ENCODE peak calls at places on chromosomes 1 and 21, in five cellular contexts. L is AG09309, C is body of pancreas, S is Peyer's patch, W is fibroblast of mammary gland. F is an unnamed sample.

GRCh38 chr1:205186191-205186590 is 25.3 kb downstream of the DSTYK start:
- DNase-seq in S (no peak), C (no peak), W (no peak), L (no peak), F (no peak)

GRCh38 chr1:1677718-1678580 is 14.6 kb downstream of the SLC35E2B start:
- DNase-seq in L (no peak), W (no peak), C (no peak), S (peak), F (peak)

GRCh38 chr1:76587213-76587612 is 280.1 kb upstream of the ST6GALNAC5 start:
- DNase-seq in W (no peak), S (no peak), C (peak), L (no peak), F (no peak)

GRCh38 chr21:28899744-28900143 is 92.9 kb downstream of the LTN1 start:
- DNase-seq in W (peak), C (no peak), L (peak), S (no peak), F (no peak)

GRCh38 chr1:200488375-200489165 is 78.7 kb upstream of the ZNF281 start:
- DNase-seq in C (peak), S (peak), W (peak), L (peak), F (peak)

GRCh38 chr1:230153655-230154296 is 86.7 kb downstream of the GALNT2 start:
- DNase-seq in S (no peak), L (peak), C (peak), W (peak), F (no peak)

GRCh38 chr21:42175110-42175710 is 43.7 kb upstream of the ABCG1 start:
- DNase-seq in S (no peak), C (no peak), L (no peak), W (peak), F (no peak)

GRCh38 chr1:66495490-66495889 is 38.5 kb upstream of the SGIP1 start:
- DNase-seq in C (no peak), W (peak), S (no peak), L (peak), F (no peak)

GRCh38 chr1:23909412-23909811 is 3.8 kb downstream of the CNR2 start:
- DNase-seq in C (no peak), W (no peak), S (peak), L (no peak), F (no peak)

GRCh38 chr1:15345711-15346355 is 63.9 kb upstream of the EFHD2 start:
- DNase-seq in C (peak), L (no peak), W (no peak), S (peak), F (peak)

GRCh38 chr1:71049951-71050598 is 2.5 kb upstream of the PTGER3 start:
- DNase-seq in S (no peak), C (peak), W (peak), L (no peak), F (peak)

GRCh38 chr1:148318123-148318899 is 164.8 kb downstream of the PPIAL4G start:
- DNase-seq in L (no peak), C (peak), W (no peak), S (peak), F (peak)

GRCh38 chr1:209657140-209657879 is 5.1 kb upstream of the LAMB3 start:
- DNase-seq in C (no peak), W (no peak), S (no peak), L (no peak), F (no peak)

GRCh38 chr1:173504268-173504667 is 27.1 kb downstream of the PRDX6 start:
- DNase-seq in C (no peak), W (no peak), S (no peak), L (no peak), F (no peak)

GRCh38 chr1:59481915-59482505 is 185.1 kb downstream of the FGGY start:
- DNase-seq in W (peak), C (no peak), L (no peak), S (no peak), F (no peak)

GRCh38 chr21:26522704-26523103 is 50.4 kb downstream of the CYYR1 start:
- DNase-seq in L (no peak), W (no peak), C (no peak), S (no peak), F (no peak)

GRCh38 chr1:198978523-198978922 is 339.7 kb downstream of the PTPRC start:
- DNase-seq in L (no peak), W (no peak), C (no peak), S (no peak), F (no peak)

GRCh38 chr1:97796716-97797115 is 124.1 kb downstream of the DPYD start:
- DNase-seq in S (no peak), W (no peak), L (no peak), C (no peak), F (no peak)

GRCh38 chr1:91502882-91503184 is 2.2 kb downstream of the CDC7 start:
- DNase-seq in W (peak), L (no peak), C (no peak), S (no peak), F (peak)

GRCh38 chr21:26925636-26926035 is 41.3 kb downstream of the ADAMTS5 start:
- DNase-seq in S (no peak), W (no peak), L (no peak), C (no peak), F (no peak)

GRCh38 chr1:41673355-41673754 is 188.9 kb upstream of the EDN2 start:
- DNase-seq in S (peak), L (peak), C (no peak), W (peak), F (peak)

GRCh38 chr1:18956189-18957135 is at the start of gene IFFO2:
- DNase-seq in C (peak), S (peak), L (peak), W (peak), F (peak)

GRCh38 chr1:153728305-153729066 is 636 bp downstream of the INTS3 start:
- DNase-seq in L (no peak), C (peak), W (peak), S (no peak), F (no peak)

GRCh38 chr1:77473690-77474089 is 191.9 kb downstream of the AK5 start:
- DNase-seq in L (peak), S (no peak), C (no peak), W (peak), F (no peak)

GRCh38 chr1:200029035-200029623 is 1.6 kb downstream of the NR5A2 start:
- DNase-seq in W (no peak), C (peak), S (no peak), L (no peak), F (no peak)

GRCh38 chr1:165235158-165235776 is 121.2 kb downstream of the LMX1A start:
- DNase-seq in C (peak), S (no peak), L (no peak), W (no peak), F (no peak)

GRCh38 chr1:52579415-52579814 is 22.8 kb upstream of the GPX7 start:
- DNase-seq in C (peak), S (no peak), L (no peak), W (no peak), F (no peak)

GRCh38 chr1:14182801-14183200 is 415.7 kb upstream of the KAZN start:
- DNase-seq in W (no peak), L (no peak), C (no peak), S (no peak), F (no peak)

GRCh38 chr1:54996869-54997710 is 1.6 kb upstream of the BSND start:
- DNase-seq in L (no peak), S (no peak), C (no peak), W (no peak), F (no peak)

GRCh38 chr1:28246427-28246832 is 10.5 kb downstream of the ATP5IF1 start:
- DNase-seq in C (peak), L (no peak), W (peak), S (peak), F (peak)

GRCh38 chr21:42558846-42559245 is 45.2 kb downstream of the SLC37A1 start:
- DNase-seq in C (no peak), S (no peak), W (no peak), L (no peak), F (no peak)

GRCh38 chr1:45411510-45411899 is 71.3 kb upstream of the MUTYH start:
- DNase-seq in W (no peak), L (no peak), C (no peak), S (no peak), F (no peak)

GRCh38 chr21:28261291-28261690 is 731.4 kb downstream of the LTN1 start:
- DNase-seq in L (peak), C (no peak), S (no peak), W (peak), F (no peak)

GRCh38 chr1:229117664-229118300 is 153.1 kb upstream of the RAB4A start:
- DNase-seq in S (no peak), C (peak), L (no peak), W (peak), F (no peak)

GRCh38 chr21:46347791-46348381 is 23.9 kb downstream of the PCNT start:
- DNase-seq in W (peak), L (no peak), C (peak), S (no peak), F (no peak)

GRCh38 chr21:43361493-43362296 is 65.2 kb downstream of the SIK1 start:
- DNase-seq in W (peak), L (no peak), S (peak), C (no peak), F (peak)

GRCh38 chr1:208544794-208545193 is 300.6 kb upstream of the PLXNA2 start:
- DNase-seq in C (no peak), L (no peak), W (no peak), S (no peak), F (no peak)

GRCh38 chr1:85151446-85151845 is 49.4 kb downstream of the SYDE2 start:
- DNase-seq in W (no peak), C (no peak), S (no peak), L (no peak), F (no peak)

GRCh38 chr1:25780318-25781129 is 19.5 kb upstream of the SELENON start:
- DNase-seq in L (no peak), S (no peak), W (peak), C (no peak), F (no peak)

GRCh38 chr1:109890115-109890953 is 20.3 kb upstream of the CSF1 start:
- DNase-seq in L (no peak), W (no peak), C (no peak), S (no peak), F (peak)

DNA sequence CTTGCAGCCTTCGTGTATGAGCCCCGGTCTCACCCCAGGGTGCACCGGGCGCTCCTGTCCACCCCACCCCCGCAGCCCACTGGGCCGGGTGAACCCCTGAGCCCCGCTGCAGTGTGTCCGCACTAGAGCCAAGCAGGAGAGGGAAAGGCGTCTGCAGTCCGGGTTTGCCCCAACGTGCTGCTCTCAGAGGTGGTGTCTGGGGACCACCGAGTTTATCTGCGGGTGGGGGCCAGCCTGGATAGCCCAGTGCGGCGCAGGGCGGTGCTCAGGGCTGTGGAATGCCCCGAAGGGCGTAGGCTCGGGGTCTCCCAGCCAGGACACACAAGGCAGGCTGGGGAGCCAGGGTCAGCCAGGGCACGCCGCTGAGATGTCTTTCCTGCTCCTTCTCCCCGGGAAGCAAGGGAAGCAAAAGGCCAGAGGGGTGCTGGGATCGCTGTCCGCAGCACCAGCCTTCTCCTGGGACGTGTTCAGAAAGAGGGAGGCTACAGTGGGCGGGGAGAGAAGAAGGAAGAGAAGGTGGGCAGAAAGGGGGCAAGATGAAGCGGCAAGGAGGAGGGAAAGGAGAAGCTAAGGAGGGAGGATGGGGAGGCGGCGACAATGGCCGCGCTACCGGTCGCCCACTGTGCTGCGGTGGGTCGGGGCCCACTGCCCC is 56.6 kb downstream of the MAB21L3 start:
- DNase-seq in C (peak), S (no peak), W (no peak), L (no peak), F (no peak)
- TF ChIP-seq CTCF in C (no peak), S (no peak), W (no peak), L (no peak), F (no peak)

DNA sequence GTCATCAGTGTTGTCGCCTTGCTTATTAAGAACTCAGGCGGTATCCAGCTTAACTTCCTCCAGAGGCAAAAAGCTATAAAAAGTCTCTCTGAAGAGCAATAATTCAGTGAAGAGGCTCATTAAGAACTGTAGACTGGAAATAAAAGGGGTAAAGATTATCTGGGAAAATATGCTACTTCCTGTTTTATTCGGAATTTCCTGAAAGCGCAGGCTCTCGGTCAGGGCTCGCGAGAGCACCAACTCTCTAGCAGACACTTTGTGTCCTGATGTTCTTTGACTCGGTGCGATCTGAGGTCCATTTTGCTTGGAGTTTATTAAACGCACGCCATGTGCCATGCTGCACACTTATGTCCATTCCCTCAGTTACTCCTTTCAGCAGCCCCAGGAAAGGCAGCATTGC is 70.4 kb downstream of the MRPS6 start:
- DNase-seq in L (no peak), W (no peak), C (no peak), S (no peak), F (no peak)
- H3K4me3 ChIP-seq in L (no peak), W (no peak), C (no peak), S (no peak), F (no peak)

GRCh38 chr1:30724175-30724574 is 790 bp upstream of the MATN1 start:
- DNase-seq in S (no peak), W (no peak), L (no peak), C (no peak), F (no peak)
- TF ChIP-seq CTCF in S (no peak), W (peak), L (peak), C (no peak), F (peak)

GRCh38 chr1:10943991-10944730 is 68.3 kb upstream of the TARDBP start:
- DNase-seq in L (no peak), S (no peak), C (peak), W (peak), F (no peak)
- H3K4me3 ChIP-seq in L (peak), S (peak), C (peak), W (no peak), F (no peak)

GRCh38 chr1:8409666-8410065 is 91.8 kb downstream of the SLC45A1 start:
- DNase-seq in C (no peak), S (no peak), W (no peak), L (no peak), F (no peak)

GRCh38 chr1:8407652-8408051 is 89.7 kb downstream of the SLC45A1 start:
- DNase-seq in C (peak), S (no peak), L (no peak), W (no peak), F (no peak)

GRCh38 chr1:8410791-8411190 is 92.9 kb downstream of the SLC45A1 start:
- DNase-seq in L (no peak), W (no peak), S (no peak), C (no peak), F (no peak)

GRCh38 chr1:8408151-8408839 is 90.4 kb downstream of the SLC45A1 start:
- DNase-seq in C (peak), S (peak), L (peak), W (peak), F (no peak)

GRCh38 chr1:8409107-8409506 is 91.2 kb downstream of the SLC45A1 start:
- DNase-seq in L (no peak), W (peak), C (peak), S (no peak), F (no peak)
- TF ChIP-seq CTCF in L (peak), W (peak), C (no peak), S (peak), F (peak)

DNA sequence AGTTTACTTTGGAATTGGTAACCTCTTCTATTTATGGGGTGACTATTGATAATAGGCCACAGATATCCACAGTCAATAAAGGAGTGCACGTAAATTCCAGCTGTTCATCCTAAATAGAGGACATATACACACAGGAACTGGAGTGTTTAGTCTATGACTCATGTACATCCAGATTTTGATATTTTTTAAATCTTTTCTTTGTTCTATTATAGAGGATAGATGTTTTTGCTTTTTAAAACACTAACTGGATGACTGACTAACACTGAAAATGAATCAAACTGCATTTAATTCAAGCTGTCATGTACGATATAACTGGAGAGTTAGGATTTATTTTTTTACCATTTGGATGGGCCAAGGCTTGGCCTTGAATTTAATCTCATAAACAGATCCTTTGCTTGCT is 45.9 kb downstream of the RGL1 start:
- DNase-seq in W (no peak), S (no peak), L (no peak), C (no peak), F (no peak)
- H3K4me3 ChIP-seq in W (no peak), S (no peak), L (no peak), C (no peak), F (no peak)

GRCh38 chr1:5947978-5948680 is 44.1 kb downstream of the NPHP4 start:
- DNase-seq in C (no peak), W (peak), S (no peak), L (no peak), F (no peak)

GRCh38 chr1:5949761-5950100 is 42.5 kb downstream of the NPHP4 start:
- DNase-seq in S (no peak), C (no peak), L (no peak), W (no peak), F (no peak)

GRCh38 chr1:5950201-5950895 is 41.9 kb downstream of the NPHP4 start:
- DNase-seq in L (no peak), W (no peak), C (no peak), S (no peak), F (no peak)

GRCh38 chr1:5948681-5949005 is 43.6 kb downstream of the NPHP4 start:
- DNase-seq in W (no peak), C (no peak), S (no peak), L (no peak), F (no peak)

DNA sequence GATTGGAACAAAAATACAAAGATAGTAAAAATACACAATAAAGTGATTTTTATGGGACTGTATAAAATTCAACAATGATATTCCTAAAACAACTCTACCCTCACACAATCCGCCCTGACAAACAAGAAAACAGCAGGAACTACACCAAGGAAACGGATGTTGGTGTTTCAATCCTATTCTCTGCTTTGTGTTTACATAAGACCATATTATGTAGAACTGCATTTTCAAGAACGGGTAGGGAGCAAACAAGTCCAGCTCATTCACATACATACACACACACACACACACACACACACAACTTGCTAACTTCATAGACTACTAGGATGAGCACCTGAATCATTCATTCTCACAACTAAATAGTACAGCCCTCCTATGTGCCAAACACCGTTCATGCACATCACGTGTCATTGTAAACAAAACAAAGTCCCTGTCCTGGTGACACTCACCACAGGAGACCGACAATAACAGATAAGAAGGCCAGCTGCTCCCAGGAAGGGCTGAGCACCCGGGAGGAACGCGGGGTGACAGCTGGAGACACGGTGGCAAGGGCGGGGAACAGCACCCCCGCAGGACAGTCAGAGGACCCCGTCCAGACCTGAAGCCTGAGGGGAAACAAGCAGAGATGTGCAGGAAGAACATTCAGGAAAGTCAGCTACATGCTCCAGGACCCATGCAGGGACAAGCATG is 43.0 kb downstream of the NPHP4 start:
- DNase-seq in W (no peak), S (no peak), L (no peak), C (no peak), F (no peak)
- TF ChIP-seq CTCF in W (no peak), S (no peak), L (no peak), C (no peak), F (peak)

GRCh38 chr1:31700468-31701136 is 3.2 kb downstream of the COL16A1 start:
- DNase-seq in W (no peak), S (no peak), C (no peak), L (no peak), F (no peak)
- H3K4me3 ChIP-seq in W (no peak), S (no peak), C (no peak), L (peak), F (no peak)